ENCODE peak calls at places on chromosome 12, in eight cellular contexts. One of them, this sample, is unnamed.

GRCh38 chr12:66035289-66035961 is 95.1 kb downstream of the LLPH start:
- DNase-seq in WERI-Rb-1: no peak
- DNase-seq in choroid plexus epithelial cell: peak
- DNase-seq in HepG2: peak
- DNase-seq in neural crest cell: peak
- DNase-seq in B cell: no peak
- DNase-seq in A549: peak
- DNase-seq in GM12865: peak
- DNase-seq in this sample: no peak

GRCh38 chr12:1838223-1838993 is 18.0 kb downstream of the LRTM2 start:
- DNase-seq in WERI-Rb-1: no peak
- DNase-seq in choroid plexus epithelial cell: no peak
- DNase-seq in HepG2: no peak
- DNase-seq in neural crest cell: no peak
- DNase-seq in B cell: no peak
- DNase-seq in A549: no peak
- DNase-seq in GM12865: no peak
- DNase-seq in this sample: peak

GRCh38 chr12:59833408-59833807 is 237.6 kb downstream of the SLC16A7 start:
- DNase-seq in WERI-Rb-1: no peak
- DNase-seq in choroid plexus epithelial cell: no peak
- DNase-seq in HepG2: no peak
- DNase-seq in neural crest cell: no peak
- DNase-seq in B cell: no peak
- DNase-seq in A549: no peak
- DNase-seq in GM12865: no peak
- DNase-seq in this sample: no peak

GRCh38 chr12:127052491-127053232 is 1214.3 kb upstream of the TMEM132C start:
- DNase-seq in WERI-Rb-1: no peak
- DNase-seq in choroid plexus epithelial cell: no peak
- DNase-seq in HepG2: no peak
- DNase-seq in neural crest cell: no peak
- DNase-seq in B cell: no peak
- DNase-seq in A549: no peak
- DNase-seq in GM12865: no peak
- DNase-seq in this sample: no peak

GRCh38 chr12:64385468-64385867 is 5.1 kb downstream of the C12orf56 start:
- DNase-seq in WERI-Rb-1: no peak
- DNase-seq in choroid plexus epithelial cell: no peak
- DNase-seq in HepG2: no peak
- DNase-seq in neural crest cell: no peak
- DNase-seq in B cell: no peak
- DNase-seq in A549: no peak
- DNase-seq in GM12865: no peak
- DNase-seq in this sample: no peak

GRCh38 chr12:76158518-76159321 is 74.2 kb upstream of the NAP1L1 start:
- DNase-seq in WERI-Rb-1: no peak
- DNase-seq in choroid plexus epithelial cell: peak
- DNase-seq in HepG2: peak
- DNase-seq in neural crest cell: peak
- DNase-seq in B cell: peak
- DNase-seq in A549: peak
- DNase-seq in GM12865: peak
- DNase-seq in this sample: peak

GRCh38 chr12:65695077-65695865 is 129.0 kb upstream of the HMGA2 start:
- DNase-seq in WERI-Rb-1: no peak
- DNase-seq in choroid plexus epithelial cell: peak
- DNase-seq in HepG2: peak
- DNase-seq in neural crest cell: no peak
- DNase-seq in B cell: no peak
- DNase-seq in A549: peak
- DNase-seq in GM12865: peak
- DNase-seq in this sample: no peak

GRCh38 chr12:106345739-106346138 is 11.8 kb upstream of the POLR3B start:
- DNase-seq in WERI-Rb-1: peak
- DNase-seq in choroid plexus epithelial cell: peak
- DNase-seq in HepG2: peak
- DNase-seq in neural crest cell: peak
- DNase-seq in B cell: no peak
- DNase-seq in A549: peak
- DNase-seq in GM12865: peak
- DNase-seq in this sample: no peak

GRCh38 chr12:14841761-14842160 is 1.6 kb downstream of the ART4 start:
- DNase-seq in WERI-Rb-1: no peak
- DNase-seq in choroid plexus epithelial cell: peak
- DNase-seq in HepG2: peak
- DNase-seq in neural crest cell: no peak
- DNase-seq in B cell: no peak
- DNase-seq in A549: peak
- DNase-seq in GM12865: no peak
- DNase-seq in this sample: no peak

GRCh38 chr12:69985656-69986055 is 160.6 kb downstream of the MYRFL start:
- DNase-seq in WERI-Rb-1: peak
- DNase-seq in choroid plexus epithelial cell: peak
- DNase-seq in HepG2: peak
- DNase-seq in neural crest cell: no peak
- DNase-seq in B cell: no peak
- DNase-seq in A549: peak
- DNase-seq in GM12865: peak
- DNase-seq in this sample: peak

GRCh38 chr12:131912526-131913274 is 16.4 kb upstream of the PUS1 start:
- DNase-seq in WERI-Rb-1: no peak
- DNase-seq in choroid plexus epithelial cell: peak
- DNase-seq in HepG2: peak
- DNase-seq in neural crest cell: no peak
- DNase-seq in B cell: peak
- DNase-seq in A549: peak
- DNase-seq in GM12865: no peak
- DNase-seq in this sample: no peak

GRCh38 chr12:25254271-25254880 is 3.6 kb upstream of the KRAS start:
- DNase-seq in WERI-Rb-1: no peak
- DNase-seq in choroid plexus epithelial cell: no peak
- DNase-seq in HepG2: peak
- DNase-seq in neural crest cell: no peak
- DNase-seq in B cell: no peak
- DNase-seq in A549: no peak
- DNase-seq in GM12865: no peak
- DNase-seq in this sample: no peak

GRCh38 chr12:119594399-119594730 is 791 bp downstream of the TMEM233 start:
- DNase-seq in WERI-Rb-1: no peak
- DNase-seq in choroid plexus epithelial cell: no peak
- DNase-seq in HepG2: no peak
- DNase-seq in neural crest cell: no peak
- DNase-seq in B cell: no peak
- DNase-seq in A549: no peak
- DNase-seq in GM12865: no peak
- DNase-seq in this sample: peak

GRCh38 chr12:70367268-70368141 is 1.4 kb downstream of the KCNMB4 start:
- DNase-seq in WERI-Rb-1: no peak
- DNase-seq in choroid plexus epithelial cell: peak
- DNase-seq in HepG2: no peak
- DNase-seq in neural crest cell: no peak
- DNase-seq in B cell: no peak
- DNase-seq in A549: no peak
- DNase-seq in GM12865: no peak
- DNase-seq in this sample: no peak

GRCh38 chr12:92055877-92056276 is 89.8 kb downstream of the BTG1 start:
- DNase-seq in WERI-Rb-1: no peak
- DNase-seq in choroid plexus epithelial cell: no peak
- DNase-seq in HepG2: no peak
- DNase-seq in neural crest cell: no peak
- DNase-seq in B cell: no peak
- DNase-seq in A549: no peak
- DNase-seq in GM12865: no peak
- DNase-seq in this sample: no peak

DNA sequence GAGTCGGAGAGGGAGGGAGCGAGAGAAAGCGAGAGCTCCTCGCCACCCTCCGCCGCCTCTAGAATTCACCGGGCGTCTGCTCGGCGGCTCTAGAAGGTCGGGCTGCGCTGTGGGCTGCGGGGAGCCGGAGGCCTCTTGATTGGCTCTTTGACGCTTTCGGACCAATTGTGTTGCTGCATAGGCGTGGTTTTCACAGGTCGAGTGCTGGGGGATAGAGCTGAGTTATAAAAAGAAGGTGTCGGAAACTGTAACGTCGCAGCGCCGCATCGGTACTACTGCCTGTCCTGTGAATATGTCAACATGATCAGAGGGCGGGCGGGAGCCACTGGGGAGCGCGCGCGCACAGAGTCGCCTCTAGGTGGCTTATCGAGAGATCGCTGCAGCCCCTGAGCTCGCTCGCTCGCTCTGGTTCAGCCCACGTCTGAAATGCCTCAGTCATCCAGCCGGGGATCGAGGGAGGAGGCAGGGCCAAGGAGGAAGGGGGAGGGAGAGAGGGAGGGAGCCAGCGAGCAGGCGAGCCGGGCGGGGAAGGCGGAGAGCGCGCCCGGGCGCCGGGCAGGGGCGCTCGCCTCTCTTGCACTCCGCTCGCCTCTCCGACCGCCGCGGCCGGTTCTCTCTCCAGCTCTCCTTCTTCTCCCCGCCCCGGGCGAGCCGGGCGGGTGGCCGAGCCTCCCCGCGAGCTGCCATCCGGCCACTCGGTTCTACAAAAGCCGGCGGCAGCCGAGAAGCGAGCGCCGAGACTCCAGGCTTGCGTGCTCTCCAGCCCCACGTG is at the start of gene TBX3:
- DNase-seq in WERI-Rb-1: peak
- DNase-seq in choroid plexus epithelial cell: peak
- DNase-seq in HepG2: peak
- DNase-seq in neural crest cell: peak
- DNase-seq in B cell: no peak
- DNase-seq in A549: peak
- DNase-seq in GM12865: peak
- DNase-seq in this sample: no peak
- TF ChIP-seq CTCF in WERI-Rb-1: peak
- TF ChIP-seq CTCF in choroid plexus epithelial cell: peak
- TF ChIP-seq CTCF in HepG2: peak
- TF ChIP-seq CTCF in neural crest cell: peak
- TF ChIP-seq CTCF in B cell: no peak
- TF ChIP-seq CTCF in A549: peak
- TF ChIP-seq CTCF in GM12865: peak
- TF ChIP-seq CTCF in this sample: no peak

GRCh38 chr12:17640615-17641014 is 449.4 kb downstream of the RERGL start:
- DNase-seq in WERI-Rb-1: no peak
- DNase-seq in choroid plexus epithelial cell: no peak
- DNase-seq in HepG2: no peak
- DNase-seq in neural crest cell: no peak
- DNase-seq in B cell: no peak
- DNase-seq in A549: no peak
- DNase-seq in GM12865: peak
- DNase-seq in this sample: no peak

DNA sequence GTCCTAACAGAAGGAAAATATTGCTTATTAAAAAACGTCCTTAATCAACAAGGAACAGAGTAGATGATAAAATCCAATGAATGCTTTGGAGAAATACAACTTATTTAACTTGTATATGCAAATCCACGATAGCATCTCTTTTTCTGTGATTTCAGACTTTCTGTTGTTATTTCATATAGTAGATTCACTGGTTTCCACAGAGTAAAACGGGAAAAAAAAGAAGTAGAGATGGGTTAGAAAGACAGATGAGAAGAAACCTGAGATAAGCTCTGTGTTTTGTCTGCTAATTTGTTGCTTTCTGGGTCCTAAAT is 447.7 kb downstream of the RERGL start:
- DNase-seq in WERI-Rb-1: no peak
- DNase-seq in choroid plexus epithelial cell: no peak
- DNase-seq in HepG2: no peak
- DNase-seq in neural crest cell: no peak
- DNase-seq in B cell: no peak
- DNase-seq in A549: no peak
- DNase-seq in GM12865: no peak
- DNase-seq in this sample: no peak
- TF ChIP-seq CTCF in WERI-Rb-1: no peak
- TF ChIP-seq CTCF in choroid plexus epithelial cell: no peak
- TF ChIP-seq CTCF in HepG2: no peak
- TF ChIP-seq CTCF in neural crest cell: peak
- TF ChIP-seq CTCF in B cell: peak
- TF ChIP-seq CTCF in A549: no peak
- TF ChIP-seq CTCF in GM12865: no peak
- TF ChIP-seq CTCF in this sample: no peak

DNA sequence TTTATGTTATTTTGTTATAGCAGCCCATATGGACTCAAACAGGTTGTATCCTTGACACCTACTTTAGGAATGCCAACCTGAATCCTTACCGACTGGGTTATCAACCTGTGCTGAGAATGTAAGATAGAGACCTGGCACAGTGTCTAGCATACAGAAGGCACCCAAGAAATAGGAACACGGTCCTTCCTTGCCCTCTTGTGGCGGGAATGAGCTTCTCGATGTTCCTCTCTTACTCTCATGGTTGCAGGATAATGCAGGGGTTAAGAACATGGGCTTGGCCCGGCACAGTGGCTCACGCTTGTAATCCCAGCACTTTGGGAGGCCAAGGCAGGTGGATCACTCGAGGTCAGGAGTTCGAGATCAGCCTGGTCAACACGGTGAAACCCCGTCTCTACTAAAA is 6.5 kb downstream of the C12orf43 start:
- DNase-seq in WERI-Rb-1: peak
- DNase-seq in choroid plexus epithelial cell: peak
- DNase-seq in HepG2: peak
- DNase-seq in neural crest cell: peak
- DNase-seq in B cell: no peak
- DNase-seq in A549: peak
- DNase-seq in GM12865: no peak
- DNase-seq in this sample: no peak
- TF ChIP-seq CTCF in WERI-Rb-1: peak
- TF ChIP-seq CTCF in choroid plexus epithelial cell: peak
- TF ChIP-seq CTCF in HepG2: peak
- TF ChIP-seq CTCF in neural crest cell: peak
- TF ChIP-seq CTCF in B cell: no peak
- TF ChIP-seq CTCF in A549: peak
- TF ChIP-seq CTCF in GM12865: no peak
- TF ChIP-seq CTCF in this sample: no peak

GRCh38 chr12:31230004-31230403 is 95.9 kb downstream of the SINHCAF start:
- DNase-seq in WERI-Rb-1: no peak
- DNase-seq in choroid plexus epithelial cell: no peak
- DNase-seq in HepG2: no peak
- DNase-seq in neural crest cell: no peak
- DNase-seq in B cell: no peak
- DNase-seq in A549: no peak
- DNase-seq in GM12865: no peak
- DNase-seq in this sample: no peak

GRCh38 chr12:31234053-31234835 is 91.7 kb downstream of the SINHCAF start:
- DNase-seq in WERI-Rb-1: no peak
- DNase-seq in choroid plexus epithelial cell: no peak
- DNase-seq in HepG2: no peak
- DNase-seq in neural crest cell: no peak
- DNase-seq in B cell: no peak
- DNase-seq in A549: no peak
- DNase-seq in GM12865: no peak
- DNase-seq in this sample: no peak

GRCh38 chr12:31231611-31232360 is 94.2 kb downstream of the SINHCAF start:
- DNase-seq in WERI-Rb-1: no peak
- DNase-seq in choroid plexus epithelial cell: no peak
- DNase-seq in HepG2: no peak
- DNase-seq in neural crest cell: no peak
- DNase-seq in B cell: no peak
- DNase-seq in A549: no peak
- DNase-seq in GM12865: no peak
- DNase-seq in this sample: no peak

GRCh38 chr12:31233061-31233730 is 92.8 kb downstream of the SINHCAF start:
- DNase-seq in WERI-Rb-1: no peak
- DNase-seq in choroid plexus epithelial cell: no peak
- DNase-seq in HepG2: no peak
- DNase-seq in neural crest cell: no peak
- DNase-seq in B cell: no peak
- DNase-seq in A549: no peak
- DNase-seq in GM12865: no peak
- DNase-seq in this sample: no peak

GRCh38 chr12:31232361-31232965 is 93.5 kb downstream of the SINHCAF start:
- DNase-seq in WERI-Rb-1: no peak
- DNase-seq in choroid plexus epithelial cell: no peak
- DNase-seq in HepG2: no peak
- DNase-seq in neural crest cell: no peak
- DNase-seq in B cell: no peak
- DNase-seq in A549: no peak
- DNase-seq in GM12865: no peak
- DNase-seq in this sample: no peak
- TF ChIP-seq CTCF in WERI-Rb-1: no peak
- TF ChIP-seq CTCF in choroid plexus epithelial cell: no peak
- TF ChIP-seq CTCF in HepG2: no peak
- TF ChIP-seq CTCF in neural crest cell: no peak
- TF ChIP-seq CTCF in B cell: no peak
- TF ChIP-seq CTCF in A549: no peak
- TF ChIP-seq CTCF in GM12865: no peak
- TF ChIP-seq CTCF in this sample: no peak